ENCODE peak calls at places on chromosome 15, in eight cellular contexts. O is NB4, C is frontal cortex, R is AG20443, S is HFFc6, J is WERI-Rb-1, K is AG08396, X is D341Med. M is an unnamed sample.

GRCh38 chr15:69133862-69134519 is 26.4 kb upstream of the GLCE start:
- DNase-seq in S (no peak), K (no peak), X (no peak), J (no peak), R (no peak), O (no peak), C (no peak), M (no peak)

GRCh38 chr15:62254137-62254934 is 89.3 kb upstream of the C2CD4B start:
- DNase-seq in K (peak), S (peak), X (peak), C (no peak), O (peak), R (peak), J (peak), M (peak)

GRCh38 chr15:35445891-35446290 is 100.1 kb downstream of the DPH6 start:
- DNase-seq in O (no peak), J (no peak), R (no peak), S (no peak), K (no peak), C (no peak), X (no peak), M (no peak)

GRCh38 chr15:52567886-52568568 is 803 bp downstream of the ARPP19 start:
- DNase-seq in X (peak), C (peak), K (peak), O (no peak), S (no peak), R (peak), J (peak), M (no peak)

GRCh38 chr15:36501063-36501678 is 78.3 kb upstream of the CDIN1 start:
- DNase-seq in K (peak), X (peak), S (peak), J (peak), C (peak), R (peak), O (peak), M (peak)

GRCh38 chr15:80474751-80475295 is 70.6 kb downstream of the ARNT2 start:
- DNase-seq in J (no peak), R (no peak), X (no peak), S (no peak), K (no peak), C (no peak), O (no peak), M (no peak)

GRCh38 chr15:78629031-78629715 is 8.4 kb upstream of the CHRNA3 start:
- DNase-seq in S (no peak), K (no peak), O (no peak), C (no peak), R (no peak), J (no peak), X (no peak), M (no peak)

GRCh38 chr15:48693474-48693873 is 48.0 kb upstream of the FBN1 start:
- DNase-seq in O (no peak), X (no peak), S (peak), C (no peak), R (peak), J (no peak), K (no peak), M (no peak)

GRCh38 chr15:23645379-23646164 is 2.1 kb downstream of the MAGEL2 start:
- DNase-seq in J (peak), R (no peak), X (peak), O (no peak), C (no peak), S (no peak), K (no peak), M (no peak)

M was measured in T-helper 1 cell.